ENCODE peak calls at places on chromosomes 3 and 15, in eight cellular contexts. T is MCF 10A, B is putamen, Q is psoas muscle, R is esophagus muscularis mucosa, Z is suprapubic skin, D is HFFc6, M is H7. S is an unnamed sample.

GRCh38 chr3:15610083-15610482 is 8.5 kb downstream of the BTD start:
- DNase-seq in T (peak), B (no peak), Q (peak), R (no peak), Z (no peak), D (peak), M (no peak), S (no peak)

GRCh38 chr3:15779111-15779510 is 18.7 kb downstream of the ANKRD28 start:
- DNase-seq in T (no peak), B (no peak), Q (no peak), R (no peak), Z (no peak), D (no peak), M (no peak), S (no peak)

GRCh38 chr3:195204360-195205166 is 66.4 kb downstream of the XXYLT1 start:
- DNase-seq in T (peak), B (no peak), Q (peak), R (no peak), Z (no peak), D (peak), M (no peak), S (no peak)

GRCh38 chr15:80844011-80844732 is 65.0 kb downstream of the CEMIP start:
- DNase-seq in T (peak), B (no peak), Q (no peak), R (no peak), Z (no peak), D (peak), M (peak), S (no peak)

GRCh38 chr15:49979705-49980382 is 139.2 kb downstream of the ATP8B4 start:
- DNase-seq in T (no peak), B (no peak), Q (no peak), R (no peak), Z (no peak), D (no peak), M (no peak), S (no peak)

GRCh38 chr3:141456328-141456689 is 30.5 kb upstream of the RASA2 start:
- DNase-seq in T (no peak), B (no peak), Q (no peak), R (no peak), Z (no peak), D (peak), M (no peak), S (no peak)

GRCh38 chr3:24242012-24242698 is 252.5 kb downstream of the THRB start:
- DNase-seq in T (peak), B (no peak), Q (no peak), R (no peak), Z (no peak), D (peak), M (no peak), S (no peak)

GRCh38 chr3:24288538-24289236 is 206.0 kb downstream of the THRB start:
- DNase-seq in T (no peak), B (peak), Q (peak), R (no peak), Z (no peak), D (no peak), M (no peak), S (no peak)

GRCh38 chr15:23074684-23075083 is 35.3 kb upstream of the TUBGCP5 start:
- DNase-seq in T (peak), B (no peak), Q (no peak), R (no peak), Z (no peak), D (no peak), M (no peak), S (no peak)

GRCh38 chr3:128432898-128433629 is 33.6 kb downstream of the DNAJB8 start:
- DNase-seq in T (no peak), B (no peak), Q (peak), R (no peak), Z (no peak), D (no peak), M (peak), S (no peak)

GRCh38 chr3:37447732-37448131 is 273.4 kb upstream of the LRRFIP2 start:
- DNase-seq in T (no peak), B (no peak), Q (no peak), R (no peak), Z (no peak), D (no peak), M (no peak), S (no peak)

GRCh38 chr3:130276203-130276803 is 69.2 kb upstream of the COL6A5 start:
- DNase-seq in T (peak), B (peak), Q (no peak), R (no peak), Z (no peak), D (peak), M (peak), S (peak)

GRCh38 chr3:161496508-161496907 is at the start of gene OTOL1:
- DNase-seq in T (no peak), B (no peak), Q (no peak), R (no peak), Z (no peak), D (no peak), M (no peak), S (no peak)

GRCh38 chr3:115834068-115834467 is 210.8 kb downstream of the GAP43 start:
- DNase-seq in T (no peak), B (no peak), Q (no peak), R (no peak), Z (no peak), D (peak), M (no peak), S (no peak)